ENCODE peak calls at places on chromosomes 11 and 22, in six cellular contexts. M, B, S, Y, J and G are unnamed samples.

GRCh38 chr11:73978576-73979086 is 4.0 kb downstream of the UCP2 start:
- DNase-seq in M (no peak), B (no peak), S (no peak), Y (no peak), J (no peak), G (no peak)

GRCh38 chr22:32951081-32951806 is 106.9 kb downstream of the SYN3 start:
- DNase-seq in M (no peak), B (peak; percentile 26), S (no peak), Y (peak; percentile 44), J (peak; percentile 3), G (peak; percentile 68)

GRCh38 chr11:117914398-117914761 is 14.8 kb downstream of the TMPRSS13 start:
- DNase-seq in M (peak; percentile 28), B (no peak), S (no peak), Y (no peak), J (no peak), G (no peak)

GRCh38 chr11:113781682-113782081 is 2.1 kb downstream of the CLDN25 start:
- DNase-seq in M (no peak), B (no peak), S (no peak), Y (no peak), J (no peak), G (no peak)

GRCh38 chr11:28011813-28012212 is 96.1 kb downstream of the KIF18A start:
- DNase-seq in M (no peak), B (no peak), S (no peak), Y (no peak), J (no peak), G (no peak)

GRCh38 chr11:62337682-62338181 is 484 bp downstream of the ASRGL1 start:
- DNase-seq in M (peak; percentile 53), B (peak; percentile 41), S (no peak), Y (peak; percentile 2), J (peak; percentile 25), G (no peak)

GRCh38 chr11:134683860-134684259 is 271.8 kb upstream of the B3GAT1 start:
- DNase-seq in M (no peak), B (no peak), S (no peak), Y (no peak), J (no peak), G (no peak)

GRCh38 chr11:123841189-123841588 is 35.0 kb upstream of the OR6M1 start:
- DNase-seq in M (no peak), B (no peak), S (no peak), Y (peak; percentile 55), J (no peak), G (no peak)

GRCh38 chr11:111119751-111120150 is 125.8 kb upstream of the POU2AF2 start:
- DNase-seq in M (no peak), B (no peak), S (no peak), Y (no peak), J (no peak), G (no peak)

GRCh38 chr22:22176929-22177616 is 67.5 kb upstream of the VPREB1 start:
- DNase-seq in M (no peak), B (no peak), S (no peak), Y (no peak), J (no peak), G (no peak)

GRCh38 chr22:32852346-32853251 is 51.1 kb downstream of the TIMP3 start:
- DNase-seq in M (no peak), B (no peak), S (no peak), Y (peak; percentile 57), J (no peak), G (no peak)

GRCh38 chr22:17155941-17156340 is 3.1 kb downstream of the HDHD5 start:
- DNase-seq in M (no peak), B (no peak), S (no peak), Y (no peak), J (no peak), G (no peak)

GRCh38 chr11:44578279-44578678 is 12.8 kb downstream of the CD82 start:
- DNase-seq in M (no peak), B (no peak), S (no peak), Y (no peak), J (no peak), G (no peak)

GRCh38 chr22:46085831-46086576 is 64.3 kb upstream of the PPARA start:
- DNase-seq in M (no peak), B (no peak), S (no peak), Y (peak; percentile 51), J (no peak), G (no peak)

GRCh38 chr11:69122642-69123431 is 32.9 kb upstream of the SMIM38 start:
- DNase-seq in M (peak; percentile 67), B (peak; percentile 61), S (no peak), Y (peak; percentile 62), J (peak; percentile 86), G (peak; percentile 83)

GRCh38 chr11:126592496-126593410 is 237.3 kb downstream of the ST3GAL4 start:
- DNase-seq in M (no peak), B (no peak), S (no peak), Y (no peak), J (no peak), G (no peak)

GRCh38 chr22:43976861-43977795 is 21.9 kb downstream of the SAMM50 start:
- DNase-seq in M (no peak), B (no peak), S (no peak), Y (no peak), J (no peak), G (no peak)

GRCh38 chr22:17035246-17035645 is 27.2 kb upstream of the GAB4 start:
- DNase-seq in M (no peak), B (no peak), S (no peak), Y (no peak), J (no peak), G (no peak)

GRCh38 chr22:39308614-39309363 is 10.6 kb downstream of the RPL3 start:
- DNase-seq in M (no peak), B (no peak), S (peak; percentile 91), Y (peak; percentile 96), J (no peak), G (no peak)

GRCh38 chr11:34250732-34251639 is 106.8 kb downstream of the ABTB2 start:
- DNase-seq in M (no peak), B (peak; percentile 40), S (peak; percentile 33), Y (peak; percentile 34), J (peak; percentile 66), G (no peak)

GRCh38 chr11:26753738-26754504 is 32.1 kb upstream of the SLC5A12 start:
- DNase-seq in M (no peak), B (peak; percentile 36), S (peak; percentile 62), Y (peak; percentile 86), J (peak; percentile 3), G (no peak)

GRCh38 chr11:70656293-70656692 is 258.0 kb downstream of the CTTN start:
- DNase-seq in M (no peak), B (no peak), S (no peak), Y (no peak), J (no peak), G (no peak)

GRCh38 chr11:111910637-111911562 is 670 bp downstream of the CRYAB start:
- DNase-seq in M (no peak), B (no peak), S (no peak), Y (no peak), J (no peak), G (no peak)

GRCh38 chr11:79117488-79117887 is 323.3 kb downstream of the TENM4 start:
- DNase-seq in M (no peak), B (no peak), S (no peak), Y (no peak), J (no peak), G (no peak)

GRCh38 chr11:115112779-115113178 is 391.4 kb downstream of the CADM1 start:
- DNase-seq in M (no peak), B (no peak), S (no peak), Y (no peak), J (no peak), G (no peak)

GRCh38 chr11:68039526-68040086 is 781 bp downstream of the TCIRG1 start:
- DNase-seq in M (no peak), B (no peak), S (no peak), Y (no peak), J (peak; percentile 27), G (no peak)